ENCODE peak calls at places on chromosomes 4 and X, in nine cellular contexts. One of them, this sample, is unnamed.

GRCh38 chr4:7780751-7781348 is 158.8 kb downstream of the AFAP1 start:
- DNase-seq in psoas muscle: no peak
- DNase-seq in A549: no peak
- DNase-seq in AG04449: no peak
- DNase-seq in colonic mucosa: no peak
- DNase-seq in CD8-positive, alpha-beta T cell: no peak
- DNase-seq in astrocyte of the spinal cord: no peak
- DNase-seq in Peyer's patch: no peak
- DNase-seq in ovary: no peak
- DNase-seq in this sample: no peak

GRCh38 chr4:140861359-140862181 is 105.4 kb upstream of the TBC1D9 start:
- DNase-seq in astrocyte of the spinal cord: peak
- DNase-seq in CD8-positive, alpha-beta T cell: peak
- DNase-seq in AG04449: peak
- DNase-seq in ovary: no peak
- DNase-seq in Peyer's patch: peak
- DNase-seq in psoas muscle: no peak
- DNase-seq in colonic mucosa: peak
- DNase-seq in A549: peak
- DNase-seq in this sample: peak

GRCh38 chr4:127196656-127197352 is 436.0 kb upstream of the INTU start:
- DNase-seq in AG04449: no peak
- DNase-seq in Peyer's patch: no peak
- DNase-seq in ovary: peak
- DNase-seq in A549: no peak
- DNase-seq in psoas muscle: peak
- DNase-seq in astrocyte of the spinal cord: no peak
- DNase-seq in colonic mucosa: no peak
- DNase-seq in CD8-positive, alpha-beta T cell: no peak
- DNase-seq in this sample: no peak

GRCh38 chrX:7330971-7331746 is 183.2 kb upstream of the PUDP start:
- DNase-seq in Peyer's patch: no peak
- DNase-seq in A549: no peak
- DNase-seq in astrocyte of the spinal cord: peak
- DNase-seq in colonic mucosa: no peak
- DNase-seq in CD8-positive, alpha-beta T cell: no peak
- DNase-seq in AG04449: peak
- DNase-seq in psoas muscle: no peak
- DNase-seq in ovary: peak
- DNase-seq in this sample: peak

GRCh38 chr4:182929296-182929695 is 12.1 kb upstream of the DCTD start:
- DNase-seq in Peyer's patch: no peak
- DNase-seq in CD8-positive, alpha-beta T cell: no peak
- DNase-seq in ovary: no peak
- DNase-seq in psoas muscle: no peak
- DNase-seq in astrocyte of the spinal cord: peak
- DNase-seq in AG04449: peak
- DNase-seq in colonic mucosa: no peak
- DNase-seq in A549: no peak
- DNase-seq in this sample: no peak

GRCh38 chr4:23476514-23477090 is 413.2 kb downstream of the PPARGC1A start:
- DNase-seq in CD8-positive, alpha-beta T cell: no peak
- DNase-seq in ovary: no peak
- DNase-seq in A549: no peak
- DNase-seq in colonic mucosa: no peak
- DNase-seq in astrocyte of the spinal cord: no peak
- DNase-seq in psoas muscle: no peak
- DNase-seq in Peyer's patch: no peak
- DNase-seq in AG04449: no peak
- DNase-seq in this sample: no peak

GRCh38 chrX:54928876-54929275 is 8.3 kb downstream of the TRO start:
- DNase-seq in psoas muscle: no peak
- DNase-seq in colonic mucosa: no peak
- DNase-seq in A549: no peak
- DNase-seq in ovary: no peak
- DNase-seq in AG04449: no peak
- DNase-seq in Peyer's patch: no peak
- DNase-seq in CD8-positive, alpha-beta T cell: no peak
- DNase-seq in astrocyte of the spinal cord: no peak
- DNase-seq in this sample: no peak

GRCh38 chr4:24969486-24969885 is 56.6 kb upstream of the CCDC149 start:
- DNase-seq in astrocyte of the spinal cord: no peak
- DNase-seq in AG04449: no peak
- DNase-seq in colonic mucosa: no peak
- DNase-seq in ovary: no peak
- DNase-seq in A549: no peak
- DNase-seq in Peyer's patch: no peak
- DNase-seq in psoas muscle: no peak
- DNase-seq in CD8-positive, alpha-beta T cell: no peak
- DNase-seq in this sample: no peak

GRCh38 chr4:12691168-12691567 is 793.0 kb downstream of the RAB28 start:
- DNase-seq in colonic mucosa: no peak
- DNase-seq in astrocyte of the spinal cord: no peak
- DNase-seq in CD8-positive, alpha-beta T cell: no peak
- DNase-seq in Peyer's patch: no peak
- DNase-seq in AG04449: no peak
- DNase-seq in A549: no peak
- DNase-seq in psoas muscle: no peak
- DNase-seq in ovary: no peak
- DNase-seq in this sample: no peak

GRCh38 chrX:85109235-85109634 is 105.6 kb downstream of the APOOL start:
- DNase-seq in psoas muscle: no peak
- DNase-seq in CD8-positive, alpha-beta T cell: no peak
- DNase-seq in A549: peak
- DNase-seq in astrocyte of the spinal cord: no peak
- DNase-seq in colonic mucosa: no peak
- DNase-seq in ovary: no peak
- DNase-seq in AG04449: no peak
- DNase-seq in Peyer's patch: no peak
- DNase-seq in this sample: no peak

GRCh38 chr4:145531193-145531592 is 49.5 kb downstream of the SMAD1 start:
- DNase-seq in astrocyte of the spinal cord: no peak
- DNase-seq in psoas muscle: peak
- DNase-seq in ovary: no peak
- DNase-seq in A549: no peak
- DNase-seq in colonic mucosa: no peak
- DNase-seq in Peyer's patch: no peak
- DNase-seq in AG04449: no peak
- DNase-seq in CD8-positive, alpha-beta T cell: no peak
- DNase-seq in this sample: no peak

GRCh38 chr4:93828830-93829530 is 427 bp downstream of the ATOH1 start:
- DNase-seq in colonic mucosa: peak
- DNase-seq in Peyer's patch: no peak
- DNase-seq in astrocyte of the spinal cord: no peak
- DNase-seq in ovary: no peak
- DNase-seq in AG04449: no peak
- DNase-seq in psoas muscle: peak
- DNase-seq in CD8-positive, alpha-beta T cell: no peak
- DNase-seq in A549: no peak
- DNase-seq in this sample: no peak

GRCh38 chrX:132382068-132382467 is 106.8 kb downstream of the MBNL3 start:
- DNase-seq in ovary: no peak
- DNase-seq in psoas muscle: no peak
- DNase-seq in astrocyte of the spinal cord: no peak
- DNase-seq in A549: no peak
- DNase-seq in colonic mucosa: no peak
- DNase-seq in AG04449: no peak
- DNase-seq in CD8-positive, alpha-beta T cell: no peak
- DNase-seq in Peyer's patch: no peak
- DNase-seq in this sample: no peak

DNA sequence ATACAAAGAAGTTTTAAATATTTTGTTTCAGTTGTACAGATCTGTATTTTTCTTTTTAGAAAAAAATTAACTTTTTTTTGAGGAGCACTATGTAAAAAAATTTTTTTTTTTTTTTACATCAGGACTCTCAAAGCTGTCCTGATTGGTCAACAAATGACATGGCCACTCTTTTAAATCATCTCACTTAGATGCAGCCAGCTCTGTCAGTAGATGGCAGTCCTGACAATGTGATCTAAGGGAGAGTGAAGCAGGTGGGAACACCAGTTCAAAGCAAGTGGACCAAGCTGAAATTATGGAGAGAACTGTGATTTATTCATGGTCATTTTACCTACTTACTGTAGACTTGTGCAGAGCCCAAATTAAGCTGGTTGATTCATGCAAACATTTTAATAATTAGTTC is 174.6 kb upstream of the GPRIN3 start:
- DNase-seq in Peyer's patch: no peak
- DNase-seq in CD8-positive, alpha-beta T cell: no peak
- DNase-seq in astrocyte of the spinal cord: peak
- DNase-seq in ovary: no peak
- DNase-seq in psoas muscle: no peak
- DNase-seq in colonic mucosa: no peak
- DNase-seq in A549: peak
- DNase-seq in AG04449: no peak
- DNase-seq in this sample: no peak
- TF ChIP-seq CTCF in Peyer's patch: no peak
- TF ChIP-seq CTCF in CD8-positive, alpha-beta T cell: no peak
- TF ChIP-seq CTCF in astrocyte of the spinal cord: peak
- TF ChIP-seq CTCF in ovary: no peak
- TF ChIP-seq CTCF in psoas muscle: no peak
- TF ChIP-seq CTCF in colonic mucosa: no peak
- TF ChIP-seq CTCF in A549: peak
- TF ChIP-seq CTCF in AG04449: no peak
- TF ChIP-seq CTCF in this sample: no peak

DNA sequence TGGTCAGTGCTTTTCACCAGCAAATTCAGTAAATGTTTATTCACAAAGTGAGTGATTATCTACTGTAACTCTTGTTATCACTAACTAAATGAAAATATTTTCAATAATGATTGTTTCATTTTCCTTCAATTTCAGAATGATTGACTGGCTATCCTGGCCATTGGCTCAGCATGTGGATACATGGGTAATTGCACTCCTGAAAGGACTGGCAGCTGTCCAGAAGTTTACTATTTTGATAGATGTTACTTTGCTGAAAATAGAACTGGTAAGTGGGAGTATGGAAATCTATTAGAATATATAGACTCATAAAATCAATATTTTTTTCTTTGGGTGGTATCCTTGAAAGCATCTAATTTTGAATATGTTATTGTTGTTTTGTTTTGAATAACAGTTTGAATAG is 10.9 kb downstream of the USP38 start:
- DNase-seq in Peyer's patch: no peak
- DNase-seq in CD8-positive, alpha-beta T cell: no peak
- DNase-seq in colonic mucosa: no peak
- DNase-seq in psoas muscle: no peak
- DNase-seq in ovary: no peak
- DNase-seq in AG04449: no peak
- DNase-seq in A549: no peak
- DNase-seq in astrocyte of the spinal cord: no peak
- DNase-seq in this sample: no peak
- H3K4me3 ChIP-seq in Peyer's patch: no peak
- H3K4me3 ChIP-seq in CD8-positive, alpha-beta T cell: no peak
- H3K4me3 ChIP-seq in colonic mucosa: no peak
- H3K4me3 ChIP-seq in psoas muscle: no peak
- H3K4me3 ChIP-seq in ovary: no peak
- H3K4me3 ChIP-seq in AG04449: no peak
- H3K4me3 ChIP-seq in A549: no peak
- H3K4me3 ChIP-seq in astrocyte of the spinal cord: no peak
- H3K4me3 ChIP-seq in this sample: no peak

DNA sequence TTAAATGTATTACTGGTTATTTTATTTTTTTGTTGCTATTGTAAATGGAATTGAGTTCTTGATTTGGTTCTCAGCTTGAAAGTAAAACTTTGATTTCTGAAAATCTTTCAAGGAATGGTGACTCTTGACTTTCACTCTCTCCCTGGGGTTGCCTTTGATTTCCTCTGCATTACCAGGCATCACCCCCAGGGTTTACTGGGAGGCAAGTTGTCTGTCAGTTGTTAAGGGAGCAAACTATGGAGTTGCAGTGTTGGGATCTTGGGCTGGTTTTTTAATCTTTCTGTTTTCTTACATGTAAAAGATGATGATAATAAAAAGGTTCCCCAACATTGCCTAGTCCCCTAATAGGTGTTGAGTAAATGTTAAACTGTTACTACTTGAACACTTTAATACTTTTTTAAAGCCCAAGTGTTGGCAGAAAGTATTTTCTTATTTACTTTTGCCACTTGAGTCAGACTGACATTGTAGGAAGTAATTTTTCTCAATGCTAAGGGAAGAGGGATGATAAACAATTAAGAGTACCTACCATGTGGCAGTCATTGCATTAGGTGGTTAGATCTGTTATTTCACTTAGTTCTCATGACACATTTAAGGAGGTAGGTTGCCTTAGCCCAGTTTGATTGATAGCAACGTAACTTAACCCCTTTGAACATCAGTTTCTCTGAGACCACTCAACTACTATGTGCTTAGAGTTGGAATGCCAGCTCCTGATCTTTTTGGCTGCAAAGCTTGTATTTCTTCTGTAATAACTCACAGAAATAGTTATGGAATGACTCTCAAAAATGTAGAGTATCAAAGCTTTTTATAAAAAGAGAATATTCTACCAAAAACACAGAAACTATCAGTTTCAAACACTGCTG is 67.1 kb downstream of the DCLK2 start:
- DNase-seq in ovary: no peak
- DNase-seq in psoas muscle: no peak
- DNase-seq in AG04449: no peak
- DNase-seq in astrocyte of the spinal cord: peak
- DNase-seq in A549: no peak
- DNase-seq in Peyer's patch: no peak
- DNase-seq in colonic mucosa: no peak
- DNase-seq in CD8-positive, alpha-beta T cell: no peak
- DNase-seq in this sample: no peak
- TF ChIP-seq CTCF in ovary: no peak
- TF ChIP-seq CTCF in psoas muscle: no peak
- TF ChIP-seq CTCF in AG04449: peak
- TF ChIP-seq CTCF in astrocyte of the spinal cord: peak
- TF ChIP-seq CTCF in A549: no peak
- TF ChIP-seq CTCF in Peyer's patch: no peak
- TF ChIP-seq CTCF in colonic mucosa: no peak
- TF ChIP-seq CTCF in CD8-positive, alpha-beta T cell: no peak
- TF ChIP-seq CTCF in this sample: no peak

DNA sequence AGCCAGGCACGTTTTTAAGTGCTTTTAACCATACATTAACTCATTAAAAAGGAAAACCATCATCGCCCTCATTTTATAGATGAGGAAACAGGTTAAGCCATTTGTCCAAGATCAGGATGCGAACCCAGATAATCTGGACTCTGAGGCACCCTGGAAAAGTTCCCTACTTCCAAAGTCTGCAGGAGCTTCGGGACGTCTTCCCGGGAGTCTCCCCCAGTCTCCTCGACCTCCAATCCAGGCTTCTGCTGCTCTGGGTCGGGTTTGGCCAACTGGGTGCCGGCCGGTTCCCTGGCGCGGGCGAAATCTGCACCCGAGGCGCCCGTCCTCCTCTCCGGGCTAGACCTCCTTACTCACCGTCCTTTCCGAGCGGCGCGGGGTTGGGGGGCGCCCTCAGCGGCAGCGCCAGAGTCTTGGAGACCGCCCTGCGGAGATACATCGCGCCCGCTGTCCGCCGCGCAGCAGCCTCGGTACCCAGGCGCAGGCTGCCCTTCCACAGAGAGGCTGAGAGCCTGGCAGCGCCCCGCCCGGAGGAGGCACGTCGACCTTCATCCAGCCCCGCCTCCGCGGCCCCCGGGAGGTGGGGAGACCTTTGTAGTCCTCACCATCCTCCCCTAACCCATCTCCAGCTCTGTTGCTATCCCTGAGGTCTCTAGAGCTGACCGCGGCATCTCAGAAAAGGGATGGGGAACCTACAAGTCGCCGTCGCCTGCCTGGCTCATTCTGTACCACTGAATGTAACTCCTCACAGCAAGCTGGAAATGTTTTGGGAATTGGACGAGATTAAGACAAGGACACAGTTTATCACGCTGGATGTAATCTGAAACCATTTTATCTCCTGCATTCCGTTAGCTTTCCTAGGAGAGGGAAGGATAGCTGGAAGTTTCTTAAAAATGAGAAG is at the start of gene MGARP:
- DNase-seq in astrocyte of the spinal cord: no peak
- DNase-seq in Peyer's patch: no peak
- DNase-seq in colonic mucosa: no peak
- DNase-seq in AG04449: no peak
- DNase-seq in ovary: peak
- DNase-seq in CD8-positive, alpha-beta T cell: peak
- DNase-seq in psoas muscle: no peak
- DNase-seq in A549: peak
- DNase-seq in this sample: peak
- H3K4me3 ChIP-seq in astrocyte of the spinal cord: peak
- H3K4me3 ChIP-seq in Peyer's patch: peak
- H3K4me3 ChIP-seq in colonic mucosa: peak
- H3K4me3 ChIP-seq in AG04449: peak
- H3K4me3 ChIP-seq in ovary: peak
- H3K4me3 ChIP-seq in CD8-positive, alpha-beta T cell: peak
- H3K4me3 ChIP-seq in psoas muscle: peak
- H3K4me3 ChIP-seq in A549: peak
- H3K4me3 ChIP-seq in this sample: peak